ENCODE peak calls at places on chromosomes 16 and 17, in four cellular contexts. One of them, this sample, is unnamed.

GRCh38 chr16:5075637-5076036 is 4.0 kb downstream of the ALG1 start:
- DNase-seq in H1: no peak
- DNase-seq in SK-N-SH: peak
- DNase-seq in GM12878: no peak
- DNase-seq in this sample: no peak

GRCh38 chr16:8625491-8626087 is 4.1 kb downstream of the METTL22 start:
- DNase-seq in H1: no peak
- DNase-seq in SK-N-SH: no peak
- DNase-seq in GM12878: no peak
- DNase-seq in this sample: no peak

GRCh38 chr17:3977387-3977786 is 13.2 kb upstream of the ATP2A3 start:
- DNase-seq in H1: no peak
- DNase-seq in SK-N-SH: no peak
- DNase-seq in GM12878: no peak
- DNase-seq in this sample: no peak

GRCh38 chr17:82237746-82238561 is 9.1 kb downstream of the SLC16A3 start:
- DNase-seq in H1: no peak
- DNase-seq in SK-N-SH: no peak
- DNase-seq in GM12878: no peak
- DNase-seq in this sample: no peak

GRCh38 chr17:33520404-33521032 is 227.4 kb upstream of the ASIC2 start:
- DNase-seq in H1: peak
- DNase-seq in SK-N-SH: peak
- DNase-seq in GM12878: no peak
- DNase-seq in this sample: peak

GRCh38 chr17:51707216-51707615 is 446.9 kb downstream of the UTP18 start:
- DNase-seq in H1: no peak
- DNase-seq in SK-N-SH: no peak
- DNase-seq in GM12878: no peak
- DNase-seq in this sample: no peak

GRCh38 chr16:4339909-4340308 is 11.2 kb downstream of the PAM16 start:
- DNase-seq in H1: no peak
- DNase-seq in SK-N-SH: peak
- DNase-seq in GM12878: no peak
- DNase-seq in this sample: no peak

GRCh38 chr16:719815-720506 is 985 bp upstream of the ANTKMT start:
- DNase-seq in H1: no peak
- DNase-seq in SK-N-SH: peak
- DNase-seq in GM12878: no peak
- DNase-seq in this sample: no peak

GRCh38 chr17:76716146-76716833 is 5.5 kb upstream of the MXRA7 start:
- DNase-seq in H1: no peak
- DNase-seq in SK-N-SH: no peak
- DNase-seq in GM12878: no peak
- DNase-seq in this sample: no peak

GRCh38 chr17:60383379-60383778 is 8.6 kb downstream of the USP32 start:
- DNase-seq in H1: no peak
- DNase-seq in SK-N-SH: no peak
- DNase-seq in GM12878: no peak
- DNase-seq in this sample: no peak

GRCh38 chr17:6910987-6911603 is 79.6 kb upstream of the TEKT1 start:
- DNase-seq in H1: no peak
- DNase-seq in SK-N-SH: peak
- DNase-seq in GM12878: no peak
- DNase-seq in this sample: peak

GRCh38 chr17:37745801-37746426 is 1.1 kb upstream of the HNF1B start:
- DNase-seq in H1: no peak
- DNase-seq in SK-N-SH: no peak
- DNase-seq in GM12878: no peak
- DNase-seq in this sample: no peak

GRCh38 chr16:2846511-2847310 is 11.3 kb downstream of the PRSS22 start:
- DNase-seq in H1: no peak
- DNase-seq in SK-N-SH: no peak
- DNase-seq in GM12878: no peak
- DNase-seq in this sample: no peak

GRCh38 chr17:71502443-71502842 is 618.4 kb upstream of the SOX9 start:
- DNase-seq in H1: no peak
- DNase-seq in SK-N-SH: peak
- DNase-seq in GM12878: no peak
- DNase-seq in this sample: no peak

GRCh38 chr17:39270923-39271322 is 45.2 kb upstream of the STAC2 start:
- DNase-seq in H1: no peak
- DNase-seq in SK-N-SH: no peak
- DNase-seq in GM12878: no peak
- DNase-seq in this sample: peak

GRCh38 chr17:55870044-55870443 is 119.2 kb downstream of the PCTP start:
- DNase-seq in H1: no peak
- DNase-seq in SK-N-SH: no peak
- DNase-seq in GM12878: no peak
- DNase-seq in this sample: no peak

GRCh38 chr17:61416540-61417363 is 17.1 kb downstream of the TBX2 start:
- DNase-seq in H1: peak
- DNase-seq in SK-N-SH: peak
- DNase-seq in GM12878: no peak
- DNase-seq in this sample: peak

GRCh38 chr17:61416211-61416539 is 16.5 kb downstream of the TBX2 start:
- DNase-seq in H1: no peak
- DNase-seq in SK-N-SH: no peak
- DNase-seq in GM12878: no peak
- DNase-seq in this sample: peak

GRCh38 chr17:61414936-61415251 is 15.3 kb downstream of the TBX2 start:
- DNase-seq in H1: no peak
- DNase-seq in SK-N-SH: peak
- DNase-seq in GM12878: no peak
- DNase-seq in this sample: no peak

GRCh38 chr17:61414141-61414935 is 14.7 kb downstream of the TBX2 start:
- DNase-seq in H1: no peak
- DNase-seq in SK-N-SH: peak
- DNase-seq in GM12878: no peak
- DNase-seq in this sample: no peak

DNA sequence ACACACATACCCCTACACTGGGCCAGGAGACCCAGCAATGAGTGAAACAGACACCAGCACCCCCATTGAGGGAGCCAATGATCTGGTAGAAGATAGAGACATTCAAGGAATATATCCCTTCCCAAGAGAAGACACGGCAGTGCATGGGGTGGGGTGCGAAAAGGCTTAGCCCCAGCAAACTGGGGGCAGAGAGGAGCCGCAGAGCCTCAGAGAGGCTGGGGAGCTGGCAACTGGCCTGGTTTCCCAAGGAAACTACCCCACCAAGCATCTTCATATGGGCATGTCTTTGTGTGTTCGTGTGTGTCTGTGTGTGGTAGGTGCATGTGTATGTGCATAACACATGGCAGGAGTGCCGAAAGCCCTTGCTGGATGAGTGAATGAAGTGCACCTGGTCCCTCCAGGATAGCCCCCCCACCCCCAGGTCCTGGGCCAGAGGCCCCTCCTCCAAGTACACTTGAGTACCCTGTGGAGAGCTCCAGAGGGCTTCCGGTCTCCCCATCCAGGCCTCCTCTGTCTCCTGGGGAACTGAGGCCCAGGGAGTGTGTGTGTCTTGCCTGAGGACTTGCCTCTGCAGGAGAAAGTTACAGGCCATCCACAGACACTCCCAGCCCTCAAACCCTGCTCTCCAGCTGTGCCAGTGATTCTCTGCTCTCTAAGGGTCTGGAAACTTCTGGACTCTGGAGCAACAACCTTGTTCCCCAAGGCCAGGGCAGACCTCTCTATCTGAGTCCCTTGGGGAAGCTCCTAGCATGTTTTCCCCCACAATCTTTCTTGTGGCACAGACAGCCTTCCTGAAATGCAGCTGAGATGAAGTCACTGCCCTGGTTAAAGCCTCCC is 15.9 kb downstream of the TBX2 start:
- DNase-seq in H1: no peak
- DNase-seq in SK-N-SH: no peak
- DNase-seq in GM12878: no peak
- DNase-seq in this sample: no peak
- TF ChIP-seq NRF1 in H1: no peak
- TF ChIP-seq NRF1 in SK-N-SH: no peak
- TF ChIP-seq NRF1 in GM12878: no peak
- TF ChIP-seq NRF1 in this sample: no peak

GRCh38 chr16:89721644-89722391 is 481 bp downstream of the ZNF276 start:
- DNase-seq in H1: no peak
- DNase-seq in SK-N-SH: peak
- DNase-seq in GM12878: no peak
- DNase-seq in this sample: peak

GRCh38 chr16:89717310-89718197 is 3.1 kb downstream of the VPS9D1 start:
- DNase-seq in H1: no peak
- DNase-seq in SK-N-SH: no peak
- DNase-seq in GM12878: no peak
- DNase-seq in this sample: no peak

GRCh38 chr16:89720859-89721643 is at the start of the genes VPS9D1 and ZNF276:
- DNase-seq in H1: no peak
- DNase-seq in SK-N-SH: peak
- DNase-seq in GM12878: no peak
- DNase-seq in this sample: peak

GRCh38 chr16:89722392-89723278 is 1.3 kb downstream of the ZNF276 start:
- DNase-seq in H1: no peak
- DNase-seq in SK-N-SH: no peak
- DNase-seq in GM12878: no peak
- DNase-seq in this sample: no peak

GRCh38 chr16:89720520-89720858 is 209 bp downstream of the VPS9D1 start:
- DNase-seq in H1: no peak
- DNase-seq in SK-N-SH: peak
- DNase-seq in GM12878: no peak
- DNase-seq in this sample: peak
- TF ChIP-seq NRF1 in H1: no peak
- TF ChIP-seq NRF1 in SK-N-SH: no peak
- TF ChIP-seq NRF1 in GM12878: no peak
- TF ChIP-seq NRF1 in this sample: no peak

GRCh38 chr16:14179116-14179515 is 108.0 kb downstream of the MRTFB start:
- DNase-seq in H1: no peak
- DNase-seq in SK-N-SH: no peak
- DNase-seq in GM12878: no peak
- DNase-seq in this sample: no peak
- TF ChIP-seq NRF1 in H1: no peak
- TF ChIP-seq NRF1 in SK-N-SH: no peak
- TF ChIP-seq NRF1 in GM12878: no peak
- TF ChIP-seq NRF1 in this sample: no peak

DNA sequence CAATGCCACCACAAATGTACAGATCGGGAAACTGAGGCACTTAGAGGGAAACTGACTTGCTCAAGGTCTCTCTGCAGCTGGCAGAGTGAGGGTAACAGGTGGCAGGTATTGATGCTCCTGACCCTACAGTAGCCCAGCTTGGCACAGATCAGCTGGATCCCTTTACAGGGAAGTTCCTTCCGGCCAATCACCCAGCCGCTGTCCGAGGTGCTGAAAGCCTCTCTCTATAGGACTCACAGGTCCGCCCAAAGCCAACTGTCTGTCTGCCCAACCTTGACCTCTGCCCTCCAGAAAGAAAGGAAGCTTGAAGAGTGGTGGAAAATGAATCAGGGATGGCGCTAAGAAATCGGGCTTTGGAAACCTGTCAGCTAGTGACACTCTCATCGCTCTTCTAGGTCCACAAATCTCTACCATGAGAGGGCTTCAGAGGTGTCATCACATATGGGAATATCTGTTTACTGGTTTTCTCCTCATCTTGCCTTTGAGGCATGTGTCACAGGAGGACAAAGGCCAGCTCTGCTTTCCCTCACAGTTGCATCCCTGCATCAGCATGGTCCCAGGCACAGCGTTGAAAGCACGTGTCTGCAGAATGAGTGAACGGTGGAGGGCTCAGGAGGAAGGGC is 246.2 kb downstream of the KATNIP start:
- DNase-seq in H1: peak
- DNase-seq in SK-N-SH: no peak
- DNase-seq in GM12878: no peak
- DNase-seq in this sample: peak
- TF ChIP-seq NRF1 in H1: no peak
- TF ChIP-seq NRF1 in SK-N-SH: no peak
- TF ChIP-seq NRF1 in GM12878: no peak
- TF ChIP-seq NRF1 in this sample: no peak

DNA sequence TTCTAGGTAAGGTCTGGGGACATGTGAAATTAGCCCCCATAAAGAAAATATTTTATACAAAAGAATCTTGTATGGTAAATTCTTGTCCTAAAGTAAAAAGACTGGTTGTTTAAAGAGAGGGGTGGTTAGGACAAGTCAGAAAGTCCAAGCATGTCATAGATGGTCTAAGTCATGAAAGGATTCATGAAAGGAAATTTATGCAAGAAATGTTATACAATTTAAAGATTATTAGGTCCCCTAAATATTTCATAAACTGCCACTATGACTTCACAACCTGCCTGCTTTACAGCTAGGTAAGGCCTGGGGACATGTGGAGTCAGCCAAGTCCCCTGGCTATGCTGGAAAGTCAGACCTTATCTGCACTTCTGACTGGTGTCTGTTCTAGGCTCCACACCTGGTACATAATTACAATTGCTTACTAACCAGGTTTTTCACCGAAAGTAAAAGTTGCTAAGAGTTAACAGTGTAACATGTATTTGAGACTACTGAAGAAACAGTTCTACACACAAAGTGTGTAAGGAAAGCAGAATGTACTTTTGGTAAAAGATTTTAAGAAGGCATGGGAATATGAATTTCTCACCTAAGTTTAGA is 17.0 kb downstream of the N4BP1 start:
- DNase-seq in H1: no peak
- DNase-seq in SK-N-SH: no peak
- DNase-seq in GM12878: no peak
- DNase-seq in this sample: no peak
- TF ChIP-seq NRF1 in H1: no peak
- TF ChIP-seq NRF1 in SK-N-SH: no peak
- TF ChIP-seq NRF1 in GM12878: no peak
- TF ChIP-seq NRF1 in this sample: no peak

This sample was measured in K562.